ENCODE peak calls at places on chromosomes 11 and 22, in eight cellular contexts. P is activated gamma-delta T cell treated with Interleukin-2 at 50 U/mL for 16 hours; L is adrenal gland; J is stimulated activated CD8-positive, alpha-beta memory T cell treated with anti-CD3 and anti-CD28 coated beads, Interleukin-4, amount 100 ng/mL, for 48 hours; W is GM20000; E is GM04504; R is WTC11; M is adipocyte. V is an unnamed sample.

GRCh38 chr11:10748241-10748640 is 2.8 kb upstream of the CTR9 start:
- DNase-seq in E (no peak), P (no peak), M (no peak), L (no peak), W (no peak), R (no peak), J (no peak), V (no peak)

GRCh38 chr11:83438438-83438837 is 152.3 kb upstream of the CCDC90B start:
- DNase-seq in P (no peak), J (no peak), R (no peak), L (peak; percentile 28), M (no peak), W (no peak), E (no peak), V (no peak)

GRCh38 chr11:116725434-116726221 is 47.2 kb downstream of the BUD13 start:
- DNase-seq in P (no peak), R (no peak), J (no peak), W (no peak), L (peak; percentile 30), M (peak; percentile 73), E (no peak), V (no peak)

GRCh38 chr22:42269407-42270177 is 861 bp downstream of the TCF20 start:
- DNase-seq in M (peak; percentile 60), R (peak; percentile 80), P (peak; percentile 70), E (no peak), J (peak; percentile 82), L (no peak), W (peak; percentile 90), V (peak; percentile 58)

GRCh38 chr11:2664331-2664730 is 35.5 kb downstream of the KCNQ1OT1 start:
- DNase-seq in L (no peak), M (no peak), J (no peak), W (no peak), E (no peak), P (no peak), R (no peak), V (no peak)

GRCh38 chr11:63769044-63769718 is 606 bp upstream of the ZFTA start:
- DNase-seq in J (peak; percentile 59), W (peak; percentile 85), P (peak; percentile 32), L (no peak), R (peak; percentile 32), M (peak; percentile 75), E (no peak), V (peak; percentile 73)

GRCh38 chr22:48500481-48501230 is 1327.0 kb downstream of the BRD1 start:
- DNase-seq in J (no peak), L (no peak), M (no peak), W (no peak), P (no peak), R (no peak), E (no peak), V (no peak)

GRCh38 chr11:61542024-61542461 is 33.5 kb downstream of the LRRC10B start:
- DNase-seq in W (peak; percentile 23), E (no peak), R (no peak), L (no peak), M (no peak), P (no peak), J (no peak), V (no peak)

GRCh38 chr11:60085909-60086308 is 2.6 kb upstream of the MS4A2 start:
- DNase-seq in R (no peak), J (no peak), L (no peak), M (no peak), W (no peak), P (no peak), E (no peak), V (no peak)

GRCh38 chr11:12560861-12561260 is 113.4 kb upstream of the TEAD1 start:
- DNase-seq in R (no peak), M (no peak), L (no peak), E (no peak), J (no peak), P (no peak), W (no peak), V (no peak)

GRCh38 chr22:48895831-48896765 is 931.6 kb downstream of the BRD1 start:
- DNase-seq in L (no peak), M (no peak), E (no peak), P (no peak), W (no peak), J (no peak), R (no peak), V (peak; percentile 9)

V was measured in left ventricle myocardium superior.